ENCODE peak calls at places on chromosomes 3 and 15, in nine cellular contexts. One of them, this sample, is unnamed.

GRCh38 chr3:38454179-38454883 is 641 bp downstream of the ACVR2B start:
- DNase-seq in GM23338: peak; percentile 57
- DNase-seq in T-helper 1 cell: no peak
- DNase-seq in AG20443: peak; percentile 68
- DNase-seq in foreskin fibroblast: no peak
- DNase-seq in Kasumi-1: no peak
- DNase-seq in HTR-8/SVneo: no peak
- DNase-seq in ecto neural progenitor cell: peak; percentile 77
- DNase-seq in NCI-H1930: no peak
- DNase-seq in this sample: no peak

GRCh38 chr3:159077860-159078259 is 276.0 kb downstream of the MFSD1 start:
- DNase-seq in GM23338: no peak
- DNase-seq in T-helper 1 cell: no peak
- DNase-seq in AG20443: peak; percentile 76
- DNase-seq in foreskin fibroblast: peak; percentile 75
- DNase-seq in Kasumi-1: no peak
- DNase-seq in HTR-8/SVneo: peak; percentile 6
- DNase-seq in ecto neural progenitor cell: no peak
- DNase-seq in NCI-H1930: no peak
- DNase-seq in this sample: no peak

GRCh38 chr15:25183581-25184330 is 229.0 kb downstream of the SNRPN start:
- DNase-seq in GM23338: no peak
- DNase-seq in T-helper 1 cell: no peak
- DNase-seq in AG20443: no peak
- DNase-seq in foreskin fibroblast: no peak
- DNase-seq in Kasumi-1: no peak
- DNase-seq in HTR-8/SVneo: no peak
- DNase-seq in ecto neural progenitor cell: no peak
- DNase-seq in NCI-H1930: no peak
- DNase-seq in this sample: no peak

GRCh38 chr3:139653582-139653981 is 24.2 kb downstream of the NMNAT3 start:
- DNase-seq in GM23338: no peak
- DNase-seq in T-helper 1 cell: no peak
- DNase-seq in AG20443: no peak
- DNase-seq in foreskin fibroblast: no peak
- DNase-seq in Kasumi-1: no peak
- DNase-seq in HTR-8/SVneo: no peak
- DNase-seq in ecto neural progenitor cell: no peak
- DNase-seq in NCI-H1930: no peak
- DNase-seq in this sample: no peak

GRCh38 chr3:103056552-103056951 is 621.7 kb downstream of the ZPLD1 start:
- DNase-seq in GM23338: no peak
- DNase-seq in T-helper 1 cell: no peak
- DNase-seq in AG20443: no peak
- DNase-seq in foreskin fibroblast: no peak
- DNase-seq in Kasumi-1: peak; percentile 14
- DNase-seq in HTR-8/SVneo: no peak
- DNase-seq in ecto neural progenitor cell: no peak
- DNase-seq in NCI-H1930: no peak
- DNase-seq in this sample: no peak

GRCh38 chr15:43920815-43921214 is 94.0 kb downstream of the WDR76 start:
- DNase-seq in GM23338: no peak
- DNase-seq in T-helper 1 cell: no peak
- DNase-seq in AG20443: no peak
- DNase-seq in foreskin fibroblast: no peak
- DNase-seq in Kasumi-1: no peak
- DNase-seq in HTR-8/SVneo: no peak
- DNase-seq in ecto neural progenitor cell: no peak
- DNase-seq in NCI-H1930: no peak
- DNase-seq in this sample: no peak

GRCh38 chr3:59978979-59979378 is 929.2 kb upstream of the CFAP20DC start:
- DNase-seq in GM23338: no peak
- DNase-seq in T-helper 1 cell: no peak
- DNase-seq in AG20443: no peak
- DNase-seq in foreskin fibroblast: no peak
- DNase-seq in Kasumi-1: no peak
- DNase-seq in HTR-8/SVneo: no peak
- DNase-seq in ecto neural progenitor cell: no peak
- DNase-seq in NCI-H1930: no peak
- DNase-seq in this sample: no peak

GRCh38 chr3:184813357-184813756 is 1.4 kb downstream of the VPS8 start:
- DNase-seq in GM23338: no peak
- DNase-seq in T-helper 1 cell: no peak
- DNase-seq in AG20443: no peak
- DNase-seq in foreskin fibroblast: no peak
- DNase-seq in Kasumi-1: no peak
- DNase-seq in HTR-8/SVneo: no peak
- DNase-seq in ecto neural progenitor cell: no peak
- DNase-seq in NCI-H1930: no peak
- DNase-seq in this sample: no peak

GRCh38 chr3:196471551-196471950 is 32.0 kb downstream of the RNF168 start:
- DNase-seq in GM23338: no peak
- DNase-seq in T-helper 1 cell: no peak
- DNase-seq in AG20443: peak; percentile 43
- DNase-seq in foreskin fibroblast: peak; percentile 31
- DNase-seq in Kasumi-1: no peak
- DNase-seq in HTR-8/SVneo: no peak
- DNase-seq in ecto neural progenitor cell: no peak
- DNase-seq in NCI-H1930: no peak
- DNase-seq in this sample: no peak

GRCh38 chr15:32838820-32839219 is 121.0 kb downstream of the GREM1 start:
- DNase-seq in GM23338: no peak
- DNase-seq in T-helper 1 cell: no peak
- DNase-seq in AG20443: peak; percentile 82
- DNase-seq in foreskin fibroblast: peak; percentile 97
- DNase-seq in Kasumi-1: no peak
- DNase-seq in HTR-8/SVneo: peak; percentile 20
- DNase-seq in ecto neural progenitor cell: no peak
- DNase-seq in NCI-H1930: peak; percentile 43
- DNase-seq in this sample: no peak

This sample was measured in HCT116.